ENCODE peak calls at places on chromosomes 3 and 15, in four cellular contexts. F is SJSA1, B is left ventricle myocardium inferior, T is pancreas. H is an unnamed sample.

GRCh38 chr3:98034486-98034885 is 629 bp downstream of the GABRR3 start:
- DNase-seq in F (no peak), B (no peak), T (no peak), H (no peak)

GRCh38 chr3:115713247-115713646 is 89.9 kb downstream of the GAP43 start:
- DNase-seq in F (no peak), B (no peak), T (peak; percentile 73), H (no peak)

GRCh38 chr15:60000113-60000823 is 3.8 kb upstream of the FOXB1 start:
- DNase-seq in F (no peak), B (no peak), T (no peak), H (no peak)

GRCh38 chr15:89419370-89419984 is 76.9 kb downstream of the RHCG start:
- DNase-seq in F (no peak), B (peak; percentile 40), T (peak; percentile 61), H (no peak)

GRCh38 chr3:48715179-48715800 is 1.7 kb downstream of the IP6K2 start:
- DNase-seq in F (no peak), B (no peak), T (no peak), H (no peak)

GRCh38 chr15:56869573-56869972 is 48.9 kb upstream of the TCF12 start:
- DNase-seq in F (peak; percentile 48), B (peak; percentile 37), T (peak; percentile 28), H (no peak)

GRCh38 chr15:82666606-82667005 is 19.4 kb upstream of the CPEB1 start:
- DNase-seq in F (no peak), B (no peak), T (no peak), H (no peak)

GRCh38 chr3:147702499-147702898 is 293.3 kb downstream of the ZIC1 start:
- DNase-seq in F (no peak), B (no peak), T (no peak), H (no peak)

GRCh38 chr15:68345481-68345880 is 67.9 kb downstream of the FEM1B start:
- DNase-seq in F (no peak), B (no peak), T (no peak), H (no peak)

GRCh38 chr3:101703169-101703568 is 16.7 kb upstream of the RPL24 start:
- DNase-seq in F (no peak), B (no peak), T (no peak), H (no peak)

DNA sequence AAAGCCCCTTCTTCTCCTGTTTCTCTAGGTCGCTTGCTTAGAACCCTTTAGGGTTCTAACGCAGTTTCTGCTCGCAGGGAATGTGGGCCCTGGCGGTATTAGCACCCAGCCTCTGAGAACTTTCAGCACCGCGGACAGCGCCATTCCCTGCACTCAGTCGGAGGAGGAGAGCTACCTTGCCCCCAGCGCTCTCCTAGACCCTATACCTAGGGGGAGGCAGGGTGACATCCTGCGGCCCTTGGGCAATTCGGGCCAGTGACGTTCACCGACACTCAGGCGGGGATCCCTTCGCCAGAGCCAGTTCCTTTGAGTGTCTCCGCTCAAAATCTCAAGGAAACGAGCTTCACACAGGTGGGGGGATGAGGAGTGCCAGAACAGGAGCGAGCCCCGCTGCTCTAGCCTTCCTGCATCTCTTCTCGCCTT is 1.3 kb downstream of the SLC7A14 start:
- DNase-seq in F (peak; percentile 66), B (peak; percentile 62), T (peak; percentile 72), H (peak; percentile 37)
- H3K4me3 ChIP-seq in F (no peak overlapping the region), B (peak overlapping the region; percentile 61), T (no peak overlapping the region), H (no peak overlapping the region)

GRCh38 chr15:67124111-67124510 is 58.7 kb downstream of the SMAD3 start:
- DNase-seq in F (no peak), B (no peak), T (no peak), H (no peak)
- H3K27ac ChIP-seq in F (peak overlapping the region; percentile 78), B (peak overlapping the region; percentile 96), T (no peak overlapping the region), H (peak overlapping the region; percentile 17)

DNA sequence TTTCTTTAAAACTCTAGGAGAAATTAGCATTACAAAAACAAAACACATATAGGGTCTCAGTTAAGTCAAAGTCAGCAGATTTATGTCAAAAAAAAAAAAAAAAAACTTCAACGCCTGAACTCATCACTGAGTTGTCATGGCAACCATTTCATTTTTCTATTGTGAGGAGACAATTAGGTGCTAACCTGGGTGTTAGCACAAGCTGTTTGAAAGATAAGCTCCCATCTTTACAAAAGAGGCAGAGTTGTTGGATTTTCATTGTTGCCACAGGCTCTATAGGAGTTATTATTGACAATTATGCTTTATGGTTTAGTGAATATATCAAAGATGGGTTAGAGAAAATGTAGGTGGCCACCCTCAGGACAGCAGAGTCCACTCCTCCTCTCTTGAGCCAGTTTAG is 806.9 kb downstream of the GRM7 start:
- DNase-seq in F (no peak), B (no peak), T (no peak), H (no peak)
- H3K9me3 ChIP-seq in F (no peaks in the 10 kb centered on the region), B (no peaks in the 10 kb centered on the region), T (no peaks in the 10 kb centered on the region), H (no peaks in the 10 kb centered on the region)

GRCh38 chr3:160446522-160447056 is 3.0 kb downstream of the TRIM59 start:
- DNase-seq in F (no peak), B (no peak), T (no peak), H (no peak)
- H3K4me3 ChIP-seq in F (peak overlapping the region; percentile 7), B (no peak overlapping the region), T (no peak overlapping the region), H (no peak overlapping the region)

GRCh38 chr3:46979958-46980497 is 562 bp downstream of the NBEAL2 start:
- DNase-seq in F (no peak), B (peak; percentile 36), T (peak; percentile 76), H (no peak)
- H3K27ac ChIP-seq in F (no peak overlapping the region), B (peak overlapping the region; percentile 94), T (peak overlapping the region; percentile 73), H (peak overlapping the region; percentile 91)

DNA sequence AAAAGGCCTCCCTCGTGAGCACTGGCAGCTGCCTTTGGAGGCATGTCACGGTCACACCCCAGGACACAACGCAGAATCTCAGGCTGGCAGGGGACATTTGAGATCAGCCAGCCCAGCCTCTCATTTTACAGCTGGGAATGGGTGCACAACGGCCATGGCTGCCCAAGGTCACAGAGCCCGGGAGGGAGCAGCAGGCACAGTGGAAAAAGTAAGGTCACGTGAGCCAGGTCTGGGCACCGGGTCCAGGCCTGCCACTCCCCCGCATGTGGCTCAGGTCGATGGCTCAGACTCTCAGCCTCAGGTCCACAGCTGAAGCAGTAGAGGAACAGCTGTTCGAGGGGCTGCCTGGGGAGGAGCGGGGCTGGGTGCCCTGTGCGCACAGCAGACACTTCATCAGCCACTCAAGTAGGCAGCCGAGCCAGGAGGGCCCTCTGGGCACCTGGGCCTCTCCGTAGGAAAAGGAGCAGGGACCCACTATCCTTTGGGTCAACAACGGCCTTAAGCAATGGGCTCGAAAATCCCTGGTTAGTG is 260.6 kb downstream of the GOLGA6L6 start:
- DNase-seq in F (no peak), B (no peak), T (no peak), H (no peak)
- H3K9me3 ChIP-seq in F (no peaks in the 10 kb centered on the region), B (peaks cover 65% of the 10 kb centered on the region), T (no peaks in the 10 kb centered on the region), H (no peaks in the 10 kb centered on the region)